ENCODE peak calls at places on chromosome 21, in four cellular contexts. X is ovary, H is fibroblast of mammary gland, G is HL-60. J is an unnamed sample.

GRCh38 chr21:27694667-27695066 is 727.8 kb upstream of the ADAMTS5 start:
- DNase-seq in X (no peak), H (no peak), G (no peak), J (no peak)

GRCh38 chr21:42426424-42426823 is 22.7 kb downstream of the UBASH3A start:
- DNase-seq in X (no peak), H (no peak), G (no peak), J (no peak)

GRCh38 chr21:31283025-31283424 is 61.0 kb downstream of the TIAM1 start:
- DNase-seq in X (no peak), H (no peak), G (no peak), J (no peak)

GRCh38 chr21:42298237-42298636 is 17.0 kb downstream of the TFF3 start:
- DNase-seq in X (no peak), H (no peak), G (no peak), J (no peak)

GRCh38 chr21:29148535-29148934 is 18.1 kb downstream of the MAP3K7CL start:
- DNase-seq in X (no peak), H (peak; percentile 83), G (peak; percentile 59), J (no peak)

GRCh38 chr21:23017989-23018388 is 2019.8 kb downstream of the NCAM2 start:
- DNase-seq in X (no peak), H (no peak), G (no peak), J (no peak)

GRCh38 chr21:34704119-34704518 is 35.3 kb downstream of the CLIC6 start:
- DNase-seq in X (no peak), H (peak; percentile 89), G (no peak), J (no peak)

GRCh38 chr21:35226960-35227741 is 178.0 kb upstream of the RUNX1 start:
- DNase-seq in X (no peak), H (no peak), G (peak; percentile 55), J (no peak)

GRCh38 chr21:41133896-41134522 is 34.0 kb upstream of the BACE2 start:
- DNase-seq in X (no peak), H (peak; percentile 59), G (no peak), J (no peak)

GRCh38 chr21:42806489-42807140 is 72.7 kb downstream of the WDR4 start:
- DNase-seq in X (no peak), H (no peak), G (no peak), J (no peak)

GRCh38 chr21:31326478-31327247 is 17.4 kb downstream of the TIAM1 start:
- DNase-seq in X (no peak), H (peak; percentile 69), G (peak; percentile 10), J (no peak)

GRCh38 chr21:42162831-42163510 is 56.0 kb upstream of the ABCG1 start:
- DNase-seq in X (no peak), H (peak; percentile 47), G (no peak), J (no peak)

GRCh38 chr21:42174173-42174572 is 44.8 kb upstream of the ABCG1 start:
- DNase-seq in X (no peak), H (no peak), G (no peak), J (no peak)

GRCh38 chr21:14487490-14488432 is 58.4 kb downstream of the SAMSN1 start:
- DNase-seq in X (no peak), H (no peak), G (no peak), J (no peak)

GRCh38 chr21:35345954-35346353 is 296.9 kb upstream of the RUNX1 start:
- DNase-seq in X (no peak), H (no peak), G (no peak), J (no peak)

GRCh38 chr21:20040768-20041167 is 957.4 kb upstream of the NCAM2 start:
- DNase-seq in X (no peak), H (no peak), G (no peak), J (no peak)

GRCh38 chr21:42991992-42992740 is 17.8 kb downstream of the PKNOX1 start:
- DNase-seq in X (peak; percentile 73), H (peak; percentile 91), G (peak; percentile 63), J (no peak)

GRCh38 chr21:23968722-23969647 is 1638.3 kb downstream of the MRPL39 start:
- DNase-seq in X (no peak), H (peak; percentile 17), G (peak; percentile 91), J (no peak)

GRCh38 chr21:14493731-14494130 is 52.4 kb downstream of the SAMSN1 start:
- DNase-seq in X (no peak), H (no peak), G (no peak), J (no peak)

GRCh38 chr21:29873908-29874307 is 65.9 kb downstream of the GRIK1 start:
- DNase-seq in X (no peak), H (no peak), G (no peak), J (no peak)

GRCh38 chr21:33543505-33544129 is 779 bp downstream of the SON start:
- DNase-seq in X (peak; percentile 70), H (peak; percentile 62), G (peak; percentile 66), J (peak; percentile 62)

GRCh38 chr21:29164330-29164942 is 34.0 kb downstream of the MAP3K7CL start:
- DNase-seq in X (no peak), H (peak; percentile 92), G (peak; percentile 53), J (no peak)

GRCh38 chr21:30958737-30959136 is 77.4 kb upstream of the KRTAP11-1 start:
- DNase-seq in X (no peak), H (no peak), G (no peak), J (no peak)

GRCh38 chr21:41419921-41420862 is 5.8 kb upstream of the MX1 start:
- DNase-seq in X (peak; percentile 87), H (peak; percentile 87), G (peak; percentile 59), J (peak; percentile 76)

GRCh38 chr21:35340273-35340672 is 291.2 kb upstream of the RUNX1 start:
- DNase-seq in X (no peak), H (no peak), G (no peak), J (no peak)

GRCh38 chr21:35275776-35276175 is 226.7 kb upstream of the RUNX1 start:
- DNase-seq in X (no peak), H (no peak), G (no peak), J (no peak)

DNA sequence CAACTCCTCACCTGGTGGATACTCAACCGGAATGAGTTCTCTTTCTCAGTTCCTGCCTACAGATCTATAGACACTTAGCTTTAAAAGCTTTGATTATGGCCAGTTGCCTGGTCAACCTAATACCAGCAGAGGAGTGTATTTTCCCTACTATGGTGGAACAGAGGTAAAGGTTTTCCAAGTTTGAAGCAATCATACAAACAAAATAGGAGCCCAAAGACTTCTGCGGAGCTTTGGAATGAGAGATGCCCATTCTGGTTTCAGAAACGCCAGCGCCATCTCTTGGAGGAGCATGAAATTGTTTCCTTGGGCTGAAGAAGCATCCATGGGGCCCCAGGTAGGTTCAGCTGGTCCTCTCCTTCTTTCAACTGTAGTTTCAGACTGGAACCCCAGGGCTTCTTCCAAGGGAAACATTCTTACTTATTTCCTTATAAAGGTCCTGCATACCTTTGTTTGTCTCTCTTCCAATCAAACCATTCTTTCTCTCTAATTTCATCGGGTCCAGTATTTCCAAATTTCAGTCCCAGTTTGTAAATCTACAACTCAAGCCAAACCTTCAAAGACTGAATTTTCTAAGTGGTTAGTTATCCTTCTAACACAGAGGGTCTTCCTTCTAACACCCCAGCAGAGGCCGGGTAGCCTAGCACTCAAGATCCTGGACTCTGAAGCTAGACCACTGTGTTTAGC is 95.9 kb downstream of the KCNJ15 start:
- DNase-seq in X (no peak), H (peak; percentile 86), G (peak; percentile 65), J (peak; percentile 59)
- TF ChIP-seq CTCF in X (peak; percentile 28), H (peak; percentile 97), G (peak; percentile 40), J (peak; percentile 96)

GRCh38 chr21:44485796-44486195 is 30.5 kb downstream of the LRRC3 start:
- DNase-seq in X (no peak), H (no peak), G (no peak), J (no peak)

GRCh38 chr21:44486302-44486701 is 31.0 kb downstream of the LRRC3 start:
- DNase-seq in X (no peak), H (no peak), G (no peak), J (no peak)

GRCh38 chr21:44489962-44490361 is 34.7 kb downstream of the LRRC3 start:
- DNase-seq in X (no peak), H (no peak), G (no peak), J (no peak)

GRCh38 chr21:44485254-44485793 is 30.0 kb downstream of the LRRC3 start:
- DNase-seq in X (no peak), H (peak; percentile 36), G (no peak), J (no peak)

GRCh38 chr21:44487831-44488230 is 32.5 kb downstream of the LRRC3 start:
- DNase-seq in X (no peak), H (peak; percentile 46), G (peak; percentile 28), J (no peak)
- TF ChIP-seq CTCF in X (no peak), H (peak; percentile 67), G (peak; percentile 31), J (peak; percentile 43)

GRCh38 chr21:15552914-15553491 is 176.8 kb upstream of the USP25 start:
- DNase-seq in X (no peak), H (peak; percentile 39), G (no peak), J (no peak)
- TF ChIP-seq CTCF in X (no peak), H (peak; percentile 53), G (no peak), J (peak; percentile 33)

GRCh38 chr21:32412998-32413504 is 545 bp downstream of the EVA1C start:
- DNase-seq in X (peak; percentile 67), H (no peak), G (no peak), J (no peak)

GRCh38 chr21:32413697-32414578 is 1.4 kb downstream of the EVA1C start:
- DNase-seq in X (peak; percentile 31), H (peak; percentile 55), G (no peak), J (no peak)

GRCh38 chr21:32411366-32412161 is 942 bp upstream of the EVA1C start:
- DNase-seq in X (peak; percentile 92), H (peak; percentile 77), G (no peak), J (peak; percentile 48)

GRCh38 chr21:32410916-32411315 is 1.6 kb upstream of the EVA1C start:
- DNase-seq in X (no peak), H (no peak), G (no peak), J (no peak)

DNA sequence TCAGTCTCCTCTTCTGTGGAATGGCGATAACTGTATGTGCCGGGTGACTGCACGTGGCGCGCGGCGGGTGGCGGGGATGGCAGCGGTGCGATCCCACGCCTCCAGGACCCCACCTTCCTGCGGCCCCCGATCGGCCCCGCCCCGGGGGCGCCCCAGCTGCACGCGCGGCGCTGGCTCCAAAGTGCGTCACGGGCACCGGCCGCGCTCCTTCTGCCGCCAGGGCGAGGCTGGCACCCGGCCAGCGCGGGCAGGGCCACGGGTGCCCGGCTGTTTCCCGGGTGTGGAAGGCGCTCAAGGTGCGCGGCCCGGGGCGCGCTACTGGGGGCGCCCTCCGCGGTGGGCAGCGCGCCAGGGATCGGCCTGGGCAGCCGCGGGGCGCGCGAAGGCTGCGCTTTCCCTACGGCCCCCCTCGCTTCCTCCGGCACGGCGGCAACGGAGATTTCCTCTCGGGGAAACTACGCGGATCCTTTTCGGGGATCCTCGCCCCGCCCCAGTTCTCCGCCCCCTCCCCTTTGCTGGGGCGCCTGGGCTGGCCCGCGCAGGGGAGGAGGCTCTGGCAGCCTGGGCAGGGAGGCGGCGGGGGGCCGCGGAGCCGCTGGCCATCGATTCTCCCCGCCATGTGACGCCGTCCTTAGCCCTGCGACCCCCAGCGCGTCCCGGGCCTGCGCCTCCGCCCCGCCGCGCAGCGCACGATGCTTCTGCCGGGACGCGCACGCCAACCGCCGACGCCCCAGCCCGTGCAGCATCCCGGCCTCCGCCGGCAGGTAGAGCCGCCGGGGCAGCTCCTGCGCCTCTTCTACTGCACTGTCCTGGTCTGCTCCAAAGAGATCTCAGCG is at the start of gene EVA1C:
- DNase-seq in X (peak; percentile 79), H (peak; percentile 53), G (no peak), J (no peak)
- TF ChIP-seq CTCF in X (no peak), H (no peak), G (no peak), J (peak; percentile 9)

GRCh38 chr21:45363921-45364463 is 41.0 kb upstream of the COL18A1 start:
- DNase-seq in X (peak; percentile 89), H (peak; percentile 100), G (no peak), J (peak; percentile 75)
- TF ChIP-seq CTCF in X (no peak), H (no peak), G (no peak), J (no peak)

J was measured in CD14-positive monocyte.